ENCODE peak calls at places on chromosome 1, in nine cellular contexts. F is mucosa of descending colon; Q is stomach; G is GM12891; J is NCI-H1092 treated with DMSO at 0.1 percent for 48 hours; I is amniotic stem cell; H is stimulated activated CD4-positive, alpha-beta T cell treated with anti-CD3 and anti-CD28 coated beads, TNF-alpha, amount 100 ng/mL, for 24 hours; R is fibroblast of the aortic adventitia; O is dermis microvascular lymphatic vessel endothelial cell. U is an unnamed sample.

GRCh38 chr1:30042438-30043147 is 680.8 kb downstream of the MATN1 start:
- DNase-seq in O (no peak), F (no peak), G (no peak), Q (no peak), H (no peak), R (no peak), I (no peak), J (no peak), U (peak; percentile 9)

GRCh38 chr1:156367386-156368156 is 1.4 kb upstream of the RHBG start:
- DNase-seq in O (no peak), I (no peak), G (no peak), R (no peak), F (no peak), J (no peak), H (no peak), Q (no peak), U (no peak)

GRCh38 chr1:1623181-1623630 is 7.9 kb downstream of the MIB2 start:
- DNase-seq in R (no peak), F (peak; percentile 47), G (no peak), I (no peak), Q (no peak), J (no peak), O (no peak), H (no peak), U (no peak)

GRCh38 chr1:210298296-210298695 is 30.4 kb upstream of the HHAT start:
- DNase-seq in J (no peak), I (no peak), O (no peak), F (no peak), R (no peak), H (no peak), Q (no peak), G (no peak), U (no peak)

GRCh38 chr1:109975718-109976117 is 8.8 kb upstream of the AHCYL1 start:
- DNase-seq in H (no peak), Q (no peak), G (no peak), J (no peak), I (no peak), O (peak; percentile 30), F (no peak), R (peak; percentile 88), U (no peak)

GRCh38 chr1:114344656-114345055 is 166.3 kb downstream of the TRIM33 start:
- DNase-seq in I (no peak), J (no peak), G (no peak), Q (no peak), H (no peak), R (no peak), O (no peak), F (no peak), U (no peak)

GRCh38 chr1:240190881-240191385 is 99.2 kb downstream of the FMN2 start:
- DNase-seq in H (no peak), Q (no peak), I (peak; percentile 82), G (no peak), O (peak; percentile 13), F (no peak), J (peak; percentile 74), R (peak; percentile 99), U (no peak)

GRCh38 chr1:41351262-41352151 is 9.7 kb upstream of the FOXO6 start:
- DNase-seq in H (no peak), Q (no peak), R (no peak), G (no peak), I (no peak), F (no peak), O (no peak), J (no peak), U (no peak)

GRCh38 chr1:204188959-204189639 is 7.2 kb downstream of the KISS1 start:
- DNase-seq in R (no peak), J (no peak), F (no peak), O (no peak), I (no peak), G (no peak), H (no peak), Q (no peak), U (no peak)

GRCh38 chr1:200081151-200081981 is 53.9 kb downstream of the NR5A2 start:
- DNase-seq in Q (no peak), G (no peak), R (peak; percentile 21), O (peak; percentile 67), J (no peak), I (no peak), F (no peak), H (no peak), U (no peak)

GRCh38 chr1:99570486-99571089 is 75.3 kb upstream of the PALMD start:
- DNase-seq in F (no peak), R (no peak), I (no peak), G (no peak), O (no peak), J (no peak), Q (no peak), H (no peak), U (no peak)

GRCh38 chr1:64466033-64466432 is 3.9 kb upstream of the CACHD1 start:
- DNase-seq in I (no peak), R (no peak), F (no peak), Q (no peak), H (no peak), O (no peak), G (no peak), J (no peak), U (no peak)

GRCh38 chr1:40407453-40407852 is 33.9 kb downstream of the SMAP2 start:
- DNase-seq in H (no peak), F (no peak), J (no peak), I (no peak), G (no peak), R (no peak), O (no peak), Q (no peak), U (no peak)

GRCh38 chr1:9315411-9316079 is 22.9 kb downstream of the SPSB1 start:
- DNase-seq in H (peak; percentile 47), F (no peak), R (peak; percentile 36), J (no peak), I (peak; percentile 62), Q (no peak), G (no peak), O (peak; percentile 41), U (no peak)

GRCh38 chr1:226476657-226477319 is 68.9 kb upstream of the PARP1 start:
- DNase-seq in Q (no peak), O (no peak), J (no peak), F (no peak), G (no peak), I (no peak), H (no peak), R (no peak), U (no peak)

GRCh38 chr1:220339581-220339980 is 67.3 kb upstream of the RAB3GAP2 start:
- DNase-seq in G (no peak), I (no peak), Q (no peak), F (no peak), J (no peak), H (no peak), R (no peak), O (no peak), U (no peak)

GRCh38 chr1:67261646-67262045 is 46.0 kb upstream of the IL12RB2 start:
- DNase-seq in H (no peak), O (no peak), Q (no peak), G (no peak), R (no peak), F (no peak), J (no peak), I (no peak), U (no peak)